ENCODE peak calls at places on chromosomes 3 and 15, in four cellular contexts. M is IMR-90, N is tibial nerve, V is transverse colon. L is an unnamed sample. For H3K4me1 and H3K36me3, the result is how much of the 10 kb centered on the place peaks cover.

GRCh38 chr15:39960411-39960810 is 26.5 kb downstream of the EIF2AK4 start:
- DNase-seq in M (no peak), V (no peak), N (no peak), L (no peak)

GRCh38 chr15:66241301-66241700 is 12.2 kb downstream of the MEGF11 start:
- DNase-seq in N (no peak), V (no peak), M (no peak), L (no peak)

GRCh38 chr3:188796122-188796631 is 375.6 kb upstream of the TPRG1 start:
- DNase-seq in M (peak), N (no peak), V (peak), L (no peak)

GRCh38 chr3:123773681-123774431 is 110.3 kb downstream of the MYLK start:
- DNase-seq in N (no peak), V (no peak), M (peak), L (no peak)

GRCh38 chr3:71056327-71056726 is 527.2 kb downstream of the FOXP1 start:
- DNase-seq in V (no peak), N (no peak), M (peak), L (no peak)

GRCh38 chr3:128504957-128505730 is 12.1 kb upstream of the GATA2 start:
- DNase-seq in V (no peak), N (no peak), M (no peak), L (no peak)

GRCh38 chr3:171261487-171261886 is 198.7 kb downstream of the TNIK start:
- DNase-seq in V (peak), M (peak), N (no peak), L (peak)

GRCh38 chr3:36480916-36481648 is 100.8 kb downstream of the STAC start:
- DNase-seq in V (no peak), M (no peak), N (no peak), L (no peak)

GRCh38 chr3:127103116-127103515 is 89.8 kb upstream of the PRR23E start:
- DNase-seq in M (no peak), N (no peak), V (no peak), L (no peak)

GRCh38 chr3:189936210-189936609 is 184.5 kb downstream of the P3H2 start:
- DNase-seq in V (no peak), M (no peak), N (no peak), L (no peak)

GRCh38 chr3:64716110-64716509 is 28.3 kb upstream of the ADAMTS9 start:
- DNase-seq in V (no peak), M (peak), N (no peak), L (no peak)

GRCh38 chr3:79866162-79866561 is 98.4 kb upstream of the ROBO1 start:
- DNase-seq in N (no peak), M (no peak), V (no peak), L (no peak)

GRCh38 chr15:74835312-74835823 is 7.6 kb downstream of the ULK3 start:
- DNase-seq in M (peak), N (no peak), V (peak), L (peak)

GRCh38 chr15:92463826-92464225 is 70.1 kb downstream of the ST8SIA2 start:
- DNase-seq in V (no peak), N (no peak), M (no peak), L (no peak)

GRCh38 chr3:138768126-138768525 is 66.6 kb downstream of the PIK3CB start:
- DNase-seq in N (no peak), M (no peak), V (no peak), L (no peak)

DNA sequence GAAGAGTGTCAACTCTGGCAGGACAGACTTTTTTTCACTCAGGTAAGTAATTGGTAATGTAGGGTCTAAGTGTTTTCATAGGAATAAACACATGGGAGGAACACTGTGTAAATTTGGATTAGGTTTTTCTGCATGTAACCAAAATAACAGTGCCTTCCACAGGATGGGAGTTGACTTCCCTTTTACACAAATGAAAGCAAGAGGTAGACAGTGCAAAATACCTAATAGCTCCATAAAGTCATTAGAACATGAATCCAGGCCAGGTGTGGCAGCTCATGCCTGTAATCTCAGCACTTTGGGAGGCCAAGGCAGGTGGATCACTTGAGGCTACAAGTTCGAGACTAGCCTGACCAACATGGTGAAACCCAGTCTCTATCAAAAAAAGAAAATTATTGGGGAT is 25.5 kb upstream of the MYO1E start:
- DNase-seq in M (no peak), V (no peak), N (no peak), L (no peak)
- H3K4me1 ChIP-seq in M (under half), V (under half), N (under half), L (under half)

DNA sequence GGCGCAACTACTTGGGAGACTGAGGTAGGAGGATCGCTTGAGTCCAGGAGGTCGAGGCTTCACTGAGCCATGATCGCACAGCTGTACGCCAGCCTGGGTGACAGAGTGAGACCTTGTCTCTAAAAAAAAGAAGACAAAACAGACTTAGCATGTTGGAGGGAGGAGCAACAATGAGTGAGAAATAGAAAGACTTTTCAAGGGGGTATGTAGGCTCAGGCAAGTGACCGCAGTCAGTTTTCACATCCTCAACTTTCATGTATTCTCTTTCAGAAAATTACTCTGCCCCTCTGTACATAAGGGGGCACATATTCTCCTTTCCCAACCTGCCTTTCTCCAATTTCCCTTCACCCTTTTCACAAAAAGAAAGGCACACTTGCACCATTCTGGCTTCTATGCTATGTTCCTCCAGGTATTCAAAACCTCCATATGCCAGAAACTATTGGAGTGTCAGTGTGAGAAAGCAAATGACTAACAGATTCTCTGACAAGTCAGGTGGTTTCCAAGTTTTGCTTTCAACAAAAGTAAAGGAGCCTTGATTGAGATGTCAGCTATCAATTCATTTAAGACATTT is 7.6 kb downstream of the NSUN3 start:
- DNase-seq in N (no peak), V (no peak), M (no peak), L (no peak)
- TF ChIP-seq POLR2A in N (no peak), V (no peak), M (no peak), L (no peak)

DNA sequence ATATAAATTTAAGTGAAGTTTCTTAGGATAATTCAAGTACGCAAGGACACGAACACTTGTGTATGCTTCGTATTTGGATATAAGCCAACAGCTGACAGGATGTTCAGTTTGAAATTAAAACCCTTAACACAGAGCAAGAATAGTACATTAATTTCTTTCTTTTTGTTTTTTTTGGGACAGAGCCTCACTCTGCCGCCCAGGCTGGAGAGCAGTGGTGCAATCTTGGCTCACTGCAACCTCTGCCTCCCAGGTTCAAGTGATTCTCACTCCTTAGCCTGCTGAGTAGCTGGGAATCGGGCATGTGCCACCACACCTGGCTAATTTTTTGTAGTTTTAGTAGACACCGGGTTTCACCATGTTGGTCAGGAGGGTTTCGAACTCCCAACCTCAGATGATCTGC is 32.5 kb downstream of the TOMM70 start:
- DNase-seq in N (no peak), V (no peak), M (no peak), L (no peak)
- H3K36me3 ChIP-seq in N (under half), V (under half), M (under half), L (half or more)

GRCh38 chr3:11556234-11556633 is 87.5 kb downstream of the VGLL4 start:
- DNase-seq in M (no peak), V (no peak), N (no peak), L (no peak)
- H3K4me1 ChIP-seq in M (under half), V (under half), N (half or more), L (half or more)

GRCh38 chr3:141426404-141427034 is 58.2 kb downstream of the ZBTB38 start:
- DNase-seq in N (peak), V (peak), M (peak), L (peak)
- TF ChIP-seq POLR2A in N (no peak), V (no peak), M (no peak), L (no peak)

DNA sequence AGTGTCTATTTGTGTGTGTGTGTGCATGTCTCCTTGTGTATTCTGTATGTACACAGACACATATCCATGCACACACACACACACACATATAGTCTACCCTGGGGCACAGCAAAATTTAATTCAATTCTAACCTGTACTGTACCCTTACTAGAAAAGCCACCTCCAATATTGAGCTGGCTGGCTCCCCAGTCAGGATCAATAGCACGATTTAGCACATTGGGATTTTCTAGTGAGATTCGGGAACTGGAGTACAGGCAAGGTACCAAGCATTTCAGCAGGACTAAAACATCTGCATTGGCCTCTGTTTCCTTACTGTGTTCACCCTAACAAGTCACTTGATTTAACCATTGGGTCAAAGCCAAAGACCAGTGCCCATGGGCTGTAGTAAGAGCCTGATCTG is 13.2 kb downstream of the FSTL1 start:
- DNase-seq in N (no peak), M (no peak), V (no peak), L (no peak)
- H3K36me3 ChIP-seq in N (under half), M (under half), V (under half), L (under half)

GRCh38 chr15:31484986-31485385 is 158.4 kb downstream of the KLF13 start:
- DNase-seq in M (no peak), V (peak), N (no peak), L (peak)
- H3K4me1 ChIP-seq in M (under half), V (under half), N (under half), L (under half)

DNA sequence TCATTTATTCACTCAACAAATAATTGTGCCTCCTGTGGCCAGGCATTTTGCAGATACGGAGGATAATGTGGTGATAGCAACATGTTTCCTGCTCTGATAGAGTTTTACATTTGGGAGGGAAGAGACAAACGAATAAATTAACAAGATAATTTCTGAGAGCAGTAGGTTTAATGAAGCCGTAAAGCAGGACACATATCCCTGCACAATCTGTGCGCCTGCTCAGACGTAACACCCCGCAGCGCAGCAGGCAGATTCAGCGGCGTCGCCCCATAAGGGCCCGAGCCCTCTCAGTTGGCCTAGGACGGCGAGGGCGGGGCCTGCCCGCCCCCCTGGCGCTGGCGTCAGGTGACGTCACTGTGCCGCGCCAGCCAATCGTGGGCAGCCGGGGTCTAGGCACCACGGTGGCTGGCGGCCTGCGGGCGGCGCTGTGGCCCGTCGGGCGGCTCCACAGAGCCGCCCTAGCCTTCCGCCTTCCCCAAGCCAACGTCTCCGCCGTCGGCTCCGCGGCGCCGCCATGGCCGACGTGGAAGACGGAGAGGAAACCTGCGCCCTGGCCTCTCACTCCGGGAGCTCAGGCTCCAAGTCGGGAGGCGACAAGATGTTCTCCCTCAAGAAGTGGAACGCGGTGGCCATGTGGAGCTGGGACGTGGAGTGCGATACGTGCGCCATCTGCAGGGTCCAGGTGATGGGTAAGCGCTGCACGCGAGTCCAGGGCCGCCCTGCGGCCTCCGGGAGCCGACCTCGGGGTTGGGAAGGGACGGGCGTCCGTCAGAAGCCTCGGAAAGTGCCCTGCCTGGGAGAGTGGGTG is at the start of gene RNF7:
- DNase-seq in M (peak), V (peak), N (peak), L (peak)
- TF ChIP-seq POLR2A in M (peak), V (no peak), N (peak), L (no peak)

L was measured in stomach.